ENCODE peak calls at places on chromosome 2, in four cellular contexts. One of them, this sample, is unnamed.

GRCh38 chr2:8827729-8828128 is 9.7 kb downstream of the KIDINS220 start:
- DNase-seq in fibroblast of the aortic adventitia: no peak
- DNase-seq in A673: no peak
- DNase-seq in SK-N-SH: no peak
- DNase-seq in this sample: no peak

GRCh38 chr2:18387479-18388206 is 172.8 kb downstream of the RDH14 start:
- DNase-seq in A673: peak
- DNase-seq in SK-N-SH: peak
- DNase-seq in fibroblast of the aortic adventitia: peak
- DNase-seq in this sample: no peak

GRCh38 chr2:193584522-193584938 is 1389.8 kb upstream of the TMEFF2 start:
- DNase-seq in SK-N-SH: peak
- DNase-seq in A673: peak
- DNase-seq in fibroblast of the aortic adventitia: peak
- DNase-seq in this sample: no peak

GRCh38 chr2:216017365-216017764 is 4.0 kb upstream of the MREG start:
- DNase-seq in SK-N-SH: peak
- DNase-seq in A673: no peak
- DNase-seq in fibroblast of the aortic adventitia: no peak
- DNase-seq in this sample: no peak

GRCh38 chr2:169727065-169727464 is 6.6 kb upstream of the KLHL23 start:
- DNase-seq in A673: peak
- DNase-seq in SK-N-SH: no peak
- DNase-seq in fibroblast of the aortic adventitia: no peak
- DNase-seq in this sample: no peak

GRCh38 chr2:215002500-215002899 is 135.9 kb downstream of the ABCA12 start:
- DNase-seq in fibroblast of the aortic adventitia: peak
- DNase-seq in A673: peak
- DNase-seq in SK-N-SH: peak
- DNase-seq in this sample: peak

GRCh38 chr2:149652925-149653324 is 65.3 kb upstream of the MMADHC start:
- DNase-seq in A673: no peak
- DNase-seq in SK-N-SH: no peak
- DNase-seq in fibroblast of the aortic adventitia: no peak
- DNase-seq in this sample: no peak

GRCh38 chr2:14514001-14514400 is 118.5 kb upstream of the LRATD1 start:
- DNase-seq in SK-N-SH: no peak
- DNase-seq in fibroblast of the aortic adventitia: no peak
- DNase-seq in A673: no peak
- DNase-seq in this sample: no peak

GRCh38 chr2:55010149-55010591 is 40.1 kb downstream of the RTN4 start:
- DNase-seq in A673: peak
- DNase-seq in SK-N-SH: no peak
- DNase-seq in fibroblast of the aortic adventitia: peak
- DNase-seq in this sample: no peak

GRCh38 chr2:31108887-31109286 is 29.4 kb downstream of the GALNT14 start:
- DNase-seq in SK-N-SH: no peak
- DNase-seq in A673: no peak
- DNase-seq in fibroblast of the aortic adventitia: no peak
- DNase-seq in this sample: no peak

GRCh38 chr2:102291221-102292075 is 19.9 kb upstream of the IL1RL1 start:
- DNase-seq in A673: no peak
- DNase-seq in SK-N-SH: no peak
- DNase-seq in fibroblast of the aortic adventitia: no peak
- DNase-seq in this sample: no peak

GRCh38 chr2:102289129-102289528 is 22.2 kb upstream of the IL1RL1 start:
- DNase-seq in fibroblast of the aortic adventitia: no peak
- DNase-seq in A673: no peak
- DNase-seq in SK-N-SH: no peak
- DNase-seq in this sample: no peak

GRCh38 chr2:102294802-102295489 is 16.4 kb upstream of the IL1RL1 start:
- DNase-seq in fibroblast of the aortic adventitia: no peak
- DNase-seq in A673: no peak
- DNase-seq in SK-N-SH: no peak
- DNase-seq in this sample: no peak

GRCh38 chr2:102286041-102286440 is 25.3 kb upstream of the IL1RL1 start:
- DNase-seq in SK-N-SH: no peak
- DNase-seq in A673: no peak
- DNase-seq in fibroblast of the aortic adventitia: no peak
- DNase-seq in this sample: no peak

GRCh38 chr2:102290594-102290993 is 20.8 kb upstream of the IL1RL1 start:
- DNase-seq in fibroblast of the aortic adventitia: no peak
- DNase-seq in SK-N-SH: no peak
- DNase-seq in A673: no peak
- DNase-seq in this sample: no peak
- TF ChIP-seq CTCF in fibroblast of the aortic adventitia: no peak
- TF ChIP-seq CTCF in SK-N-SH: no peak
- TF ChIP-seq CTCF in A673: no peak
- TF ChIP-seq CTCF in this sample: no peak

GRCh38 chr2:218285604-218286003 is 6.7 kb downstream of the TMBIM1 start:
- DNase-seq in fibroblast of the aortic adventitia: peak
- DNase-seq in SK-N-SH: no peak
- DNase-seq in A673: no peak
- DNase-seq in this sample: no peak
- H3K4me3 ChIP-seq in fibroblast of the aortic adventitia: peak
- H3K4me3 ChIP-seq in SK-N-SH: no peak
- H3K4me3 ChIP-seq in A673: no peak
- H3K4me3 ChIP-seq in this sample: peak

GRCh38 chr2:241733391-241734207 is 831 bp upstream of the D2HGDH start:
- DNase-seq in fibroblast of the aortic adventitia: no peak
- DNase-seq in A673: no peak
- DNase-seq in SK-N-SH: no peak
- DNase-seq in this sample: no peak

GRCh38 chr2:241736111-241736510 is 1.7 kb downstream of the D2HGDH start:
- DNase-seq in SK-N-SH: no peak
- DNase-seq in fibroblast of the aortic adventitia: no peak
- DNase-seq in A673: no peak
- DNase-seq in this sample: no peak

GRCh38 chr2:241730679-241731293 is 3.6 kb upstream of the D2HGDH start:
- DNase-seq in A673: no peak
- DNase-seq in SK-N-SH: no peak
- DNase-seq in fibroblast of the aortic adventitia: no peak
- DNase-seq in this sample: no peak

GRCh38 chr2:241734467-241735208 is at the start of gene D2HGDH:
- DNase-seq in A673: peak
- DNase-seq in fibroblast of the aortic adventitia: peak
- DNase-seq in SK-N-SH: peak
- DNase-seq in this sample: no peak

GRCh38 chr2:241734208-241734466 is 293 bp upstream of the D2HGDH start:
- DNase-seq in fibroblast of the aortic adventitia: no peak
- DNase-seq in SK-N-SH: no peak
- DNase-seq in A673: no peak
- DNase-seq in this sample: no peak
- TF ChIP-seq CTCF in fibroblast of the aortic adventitia: peak
- TF ChIP-seq CTCF in SK-N-SH: peak
- TF ChIP-seq CTCF in A673: no peak
- TF ChIP-seq CTCF in this sample: peak

GRCh38 chr2:196170681-196171247 is 614 bp downstream of the STK17B start:
- DNase-seq in fibroblast of the aortic adventitia: peak
- DNase-seq in SK-N-SH: no peak
- DNase-seq in A673: peak
- DNase-seq in this sample: no peak

GRCh38 chr2:196171248-196171871 is at the start of gene STK17B:
- DNase-seq in fibroblast of the aortic adventitia: peak
- DNase-seq in A673: peak
- DNase-seq in SK-N-SH: peak
- DNase-seq in this sample: peak

GRCh38 chr2:196170202-196170680 is 1.1 kb downstream of the STK17B start:
- DNase-seq in A673: peak
- DNase-seq in fibroblast of the aortic adventitia: peak
- DNase-seq in SK-N-SH: peak
- DNase-seq in this sample: no peak

GRCh38 chr2:196168181-196168580 is 3.2 kb downstream of the STK17B start:
- DNase-seq in fibroblast of the aortic adventitia: peak
- DNase-seq in SK-N-SH: no peak
- DNase-seq in A673: peak
- DNase-seq in this sample: no peak

DNA sequence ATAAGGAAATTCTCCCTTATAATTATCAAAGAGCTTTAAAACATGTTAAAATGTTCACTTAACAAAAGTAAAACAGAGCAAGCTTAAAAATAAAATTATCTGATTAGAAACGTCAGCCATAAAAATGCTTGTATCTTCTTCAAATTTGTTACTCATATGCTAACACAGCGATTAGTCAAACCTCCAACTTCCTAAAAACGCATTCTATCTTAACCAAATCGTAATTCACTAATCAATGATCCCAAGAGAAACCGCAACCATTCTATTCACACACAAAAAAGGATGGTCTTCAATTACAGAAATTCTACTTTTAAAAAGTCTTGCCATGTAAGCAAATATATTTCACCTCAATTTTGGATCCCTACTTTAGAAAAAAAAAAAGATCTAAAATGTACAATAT is 1.9 kb downstream of the STK17B start:
- DNase-seq in A673: no peak
- DNase-seq in SK-N-SH: no peak
- DNase-seq in fibroblast of the aortic adventitia: peak
- DNase-seq in this sample: no peak
- H3K4me3 ChIP-seq in A673: peak
- H3K4me3 ChIP-seq in SK-N-SH: peak
- H3K4me3 ChIP-seq in fibroblast of the aortic adventitia: peak
- H3K4me3 ChIP-seq in this sample: peak

GRCh38 chr2:11465485-11466306 is at the start of gene E2F6:
- DNase-seq in fibroblast of the aortic adventitia: peak
- DNase-seq in A673: peak
- DNase-seq in SK-N-SH: peak
- DNase-seq in this sample: peak
- TF ChIP-seq CTCF in fibroblast of the aortic adventitia: no peak
- TF ChIP-seq CTCF in A673: no peak
- TF ChIP-seq CTCF in SK-N-SH: no peak
- TF ChIP-seq CTCF in this sample: no peak

DNA sequence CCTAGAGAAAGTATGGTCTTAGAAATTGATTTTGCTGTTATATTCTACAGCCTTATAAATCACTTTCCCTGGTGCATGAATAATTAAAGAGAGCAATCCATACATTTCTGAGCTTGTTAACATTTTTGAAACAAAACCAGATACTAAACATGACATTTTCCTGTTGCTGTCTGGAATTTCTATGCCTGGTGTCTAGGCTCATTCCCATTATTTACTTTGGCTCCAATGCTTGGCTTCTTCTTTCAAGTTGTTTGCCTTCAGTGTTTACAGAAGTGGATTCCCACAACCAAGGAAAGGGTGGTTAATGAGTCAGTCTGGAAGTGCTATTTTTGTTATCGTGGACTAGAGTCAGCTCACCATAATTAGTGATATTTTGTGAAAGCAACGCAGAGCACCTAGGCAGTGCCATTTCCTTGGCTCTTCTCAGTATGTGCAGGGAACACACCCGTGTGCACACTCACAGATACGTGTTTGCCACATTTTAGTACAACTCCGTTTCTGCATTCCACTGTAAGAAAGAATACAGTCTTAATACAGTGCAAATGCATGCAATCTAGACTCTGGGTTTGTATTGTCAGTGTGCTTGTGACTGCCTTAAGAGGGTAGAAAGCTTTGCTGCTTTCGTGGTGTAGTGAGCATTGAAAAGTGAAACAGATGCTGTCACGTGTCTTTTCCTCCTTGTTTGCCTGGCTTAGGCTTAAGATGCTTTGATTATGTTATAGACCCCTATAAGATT is 185.0 kb upstream of the RASGRP3 start:
- DNase-seq in SK-N-SH: no peak
- DNase-seq in A673: no peak
- DNase-seq in fibroblast of the aortic adventitia: peak
- DNase-seq in this sample: peak
- H3K4me3 ChIP-seq in SK-N-SH: no peak
- H3K4me3 ChIP-seq in A673: no peak
- H3K4me3 ChIP-seq in fibroblast of the aortic adventitia: peak
- H3K4me3 ChIP-seq in this sample: no peak

GRCh38 chr2:11786592-11786991 is 40.2 kb downstream of the LPIN1 start:
- DNase-seq in SK-N-SH: no peak
- DNase-seq in fibroblast of the aortic adventitia: no peak
- DNase-seq in A673: no peak
- DNase-seq in this sample: no peak
- TF ChIP-seq CTCF in SK-N-SH: no peak
- TF ChIP-seq CTCF in fibroblast of the aortic adventitia: no peak
- TF ChIP-seq CTCF in A673: no peak
- TF ChIP-seq CTCF in this sample: no peak

DNA sequence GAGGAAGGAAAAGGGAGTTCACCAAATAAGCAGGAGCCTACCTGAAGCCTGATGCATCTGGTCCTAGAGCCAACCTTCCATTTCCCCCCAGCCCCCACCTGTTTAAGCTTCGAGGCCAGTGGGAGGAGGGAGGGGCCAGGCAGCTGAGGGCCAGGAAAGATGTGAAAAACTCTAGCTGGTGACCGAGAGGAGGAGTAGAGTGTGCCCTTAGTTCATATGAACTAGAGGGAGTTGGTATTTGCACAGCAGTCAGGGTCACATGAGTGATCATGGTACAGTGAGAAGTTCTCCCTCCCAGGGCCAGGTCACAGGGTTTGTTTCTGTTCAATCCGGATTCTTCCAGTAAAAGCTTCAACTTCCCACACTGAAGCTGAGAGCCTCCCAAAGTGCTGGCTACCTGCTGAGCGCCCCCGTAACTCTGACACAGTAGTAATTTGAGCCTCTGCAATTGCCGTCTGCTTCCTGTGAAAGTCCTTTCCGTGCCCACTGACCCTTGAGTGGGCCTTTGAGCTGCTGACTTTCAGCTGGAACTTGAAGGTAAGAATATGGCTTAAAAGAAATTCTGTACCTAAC is at the start of gene SULT1C2:
- DNase-seq in SK-N-SH: no peak
- DNase-seq in A673: peak
- DNase-seq in fibroblast of the aortic adventitia: no peak
- DNase-seq in this sample: no peak
- H3K4me3 ChIP-seq in SK-N-SH: no peak
- H3K4me3 ChIP-seq in A673: no peak
- H3K4me3 ChIP-seq in fibroblast of the aortic adventitia: no peak
- H3K4me3 ChIP-seq in this sample: no peak